ENCODE peak calls at places on chromosome 18, in eight cellular contexts. T is GM04504; L is dermis blood vessel endothelial cell; B is kidney; Z is ACHN; G is type B pancreatic cell; J is SJCRH30; A is activated CD4-positive, alpha-beta T cell treated with anti-CD3 and anti-CD28 coated beads, Interleukin-2, amount 10 ng/mL, durations not matched to agents 24 days and 14 days. Q is an unnamed sample.

GRCh38 chr18:7516505-7517117 is 50.5 kb upstream of the PTPRM start:
- DNase-seq in T (no peak), L (no peak), B (no peak), Z (no peak), G (no peak), J (no peak), A (no peak), Q (no peak)

GRCh38 chr18:519019-519879 is 18.7 kb upstream of the COLEC12 start:
- DNase-seq in T (no peak), L (peak), B (peak), Z (no peak), G (no peak), J (no peak), A (no peak), Q (peak)

GRCh38 chr18:28407681-28408080 is 230.8 kb upstream of the CDH2 start:
- DNase-seq in T (no peak), L (no peak), B (no peak), Z (no peak), G (no peak), J (no peak), A (no peak), Q (no peak)

GRCh38 chr18:76005632-76006031 is 489.4 kb downstream of the ZNF516 start:
- DNase-seq in T (no peak), L (no peak), B (no peak), Z (no peak), G (no peak), J (no peak), A (no peak), Q (no peak)

GRCh38 chr18:8139971-8140406 is 469.2 kb upstream of the RAB12 start:
- DNase-seq in T (no peak), L (no peak), B (peak), Z (no peak), G (no peak), J (no peak), A (no peak), Q (peak)

GRCh38 chr18:55228707-55229106 is 269.4 kb upstream of the CCDC68 start:
- DNase-seq in T (no peak), L (no peak), B (peak), Z (no peak), G (no peak), J (no peak), A (no peak), Q (no peak)

GRCh38 chr18:41351430-41351829 is 603.6 kb upstream of the PIK3C3 start:
- DNase-seq in T (no peak), L (no peak), B (no peak), Z (no peak), G (no peak), J (no peak), A (no peak), Q (no peak)

GRCh38 chr18:25650201-25650941 is 298.4 kb upstream of the ZNF521 start:
- DNase-seq in T (peak), L (peak), B (no peak), Z (peak), G (no peak), J (peak), A (no peak), Q (peak)

GRCh38 chr18:22507055-22507454 is 89.3 kb upstream of the CTAGE1 start:
- DNase-seq in T (no peak), L (no peak), B (no peak), Z (no peak), G (no peak), J (no peak), A (no peak), Q (no peak)

GRCh38 chr18:45722899-45723298 is 1.1 kb upstream of the SLC14A1 start:
- DNase-seq in T (peak), L (peak), B (peak), Z (peak), G (no peak), J (peak), A (peak), Q (peak)

GRCh38 chr18:8341481-8342230 is 267.6 kb upstream of the RAB12 start:
- DNase-seq in T (no peak), L (no peak), B (no peak), Z (no peak), G (no peak), J (no peak), A (no peak), Q (peak)

GRCh38 chr18:66764225-66764624 is 160.3 kb upstream of the CDH19 start:
- DNase-seq in T (no peak), L (no peak), B (no peak), Z (no peak), G (no peak), J (no peak), A (no peak), Q (no peak)

GRCh38 chr18:37565985-37566478 is 434 bp upstream of the CELF4 start:
- DNase-seq in T (no peak), L (peak), B (peak), Z (peak), G (peak), J (no peak), A (no peak), Q (peak)

GRCh38 chr18:830315-830901 is 18.4 kb upstream of the YES1 start:
- DNase-seq in T (no peak), L (peak), B (no peak), Z (no peak), G (peak), J (peak), A (peak), Q (peak)

GRCh38 chr18:63161728-63162195 is 157.8 kb downstream of the BCL2 start:
- DNase-seq in T (peak), L (peak), B (no peak), Z (peak), G (no peak), J (no peak), A (peak), Q (peak)

GRCh38 chr18:63850010-63850409 is 37.5 kb upstream of the SERPINB2 start:
- DNase-seq in T (no peak), L (peak), B (no peak), Z (peak), G (no peak), J (peak), A (no peak), Q (peak)

GRCh38 chr18:36530676-36531405 is 233.3 kb downstream of the FHOD3 start:
- DNase-seq in T (no peak), L (no peak), B (no peak), Z (no peak), G (no peak), J (no peak), A (no peak), Q (no peak)

GRCh38 chr18:25289040-25289631 is 62.8 kb downstream of the ZNF521 start:
- DNase-seq in T (peak), L (peak), B (no peak), Z (no peak), G (no peak), J (peak), A (no peak), Q (peak)

GRCh38 chr18:44764863-44765262 is 84.2 kb downstream of the SETBP1 start:
- DNase-seq in T (no peak), L (no peak), B (no peak), Z (no peak), G (no peak), J (no peak), A (no peak), Q (no peak)

GRCh38 chr18:78994000-78994399 is 14.4 kb downstream of the SALL3 start:
- DNase-seq in T (no peak), L (no peak), B (no peak), Z (no peak), G (no peak), J (no peak), A (no peak), Q (no peak)

GRCh38 chr18:48080546-48080945 is 150.1 kb upstream of the SMAD2 start:
- DNase-seq in T (no peak), L (no peak), B (no peak), Z (no peak), G (no peak), J (no peak), A (no peak), Q (no peak)

GRCh38 chr18:8812631-8813030 is 107.3 kb downstream of the MTCL1 start:
- DNase-seq in T (no peak), L (no peak), B (no peak), Z (no peak), G (no peak), J (no peak), A (no peak), Q (no peak)

GRCh38 chr18:70621710-70622109 is 332.9 kb downstream of the SOCS6 start:
- DNase-seq in T (no peak), L (no peak), B (no peak), Z (no peak), G (no peak), J (no peak), A (peak), Q (no peak)

GRCh38 chr18:50424877-50425690 is 50.2 kb downstream of the SKA1 start:
- DNase-seq in T (peak), L (peak), B (no peak), Z (no peak), G (no peak), J (no peak), A (no peak), Q (no peak)

GRCh38 chr18:48680871-48681270 is 142.0 kb downstream of the CTIF start:
- DNase-seq in T (no peak), L (peak), B (peak), Z (no peak), G (no peak), J (no peak), A (no peak), Q (no peak)

Q was measured in LHCN-M2.